ENCODE peak calls at places on chromosomes 13 and 19, in eight cellular contexts. T, G, Z, K, H, X, Q and I are unnamed samples.
A peak's percentile ranks its signal among the peaks of the same experiment; 100 is the strongest.

GRCh38 chr13:52850396-52851152 is 2.1 kb upstream of the PCDH8 start:
- DNase-seq in G (peak; percentile 78), Q (peak; percentile 85), Z (no peak), K (no peak), T (no peak), X (peak; percentile 44), H (peak; percentile 41), I (no peak)

GRCh38 chr13:48233097-48233885 is at the start of gene ITM2B:
- DNase-seq in Z (peak; percentile 41), K (peak; percentile 57), G (peak; percentile 90), X (peak; percentile 37), T (peak; percentile 54), Q (peak; percentile 72), H (peak; percentile 56), I (no peak)

GRCh38 chr19:10625003-10625761 is at the start of gene SLC44A2:
- DNase-seq in X (peak; percentile 20), K (no peak), G (peak; percentile 89), Q (peak; percentile 85), H (no peak), T (no peak), Z (no peak), I (no peak)

GRCh38 chr13:31982540-31982939 is 49.0 kb upstream of the FRY start:
- DNase-seq in Z (no peak), G (peak; percentile 89), Q (no peak), X (peak; percentile 83), H (no peak), T (no peak), K (no peak), I (no peak)

GRCh38 chr19:50705422-50706019 is 14.1 kb downstream of the SHANK1 start:
- DNase-seq in X (peak; percentile 52), K (no peak), H (no peak), T (no peak), G (no peak), Z (no peak), Q (no peak), I (no peak)

GRCh38 chr13:41145136-41145908 is 12.7 kb upstream of the KBTBD6 start:
- DNase-seq in K (no peak), G (no peak), Z (no peak), H (no peak), X (no peak), T (no peak), Q (no peak), I (no peak)

GRCh38 chr19:34504809-34505291 is 23.3 kb downstream of the WTIP start:
- DNase-seq in G (no peak), T (no peak), Q (no peak), Z (no peak), H (no peak), K (no peak), X (no peak), I (no peak)

GRCh38 chr13:64206430-64207225 is 2791.0 kb upstream of the PCDH20 start:
- DNase-seq in Q (no peak), X (no peak), T (no peak), H (no peak), K (no peak), Z (no peak), G (no peak), I (no peak)

GRCh38 chr19:35905178-35905727 is 2.8 kb downstream of the TYROBP start:
- DNase-seq in X (no peak), Q (no peak), K (no peak), T (no peak), H (no peak), G (no peak), Z (no peak), I (no peak)

GRCh38 chr19:12788682-12789097 is 2.6 kb upstream of the JUNB start:
- DNase-seq in Z (no peak), T (peak; percentile 51), X (no peak), Q (peak; percentile 67), K (no peak), G (peak; percentile 85), H (no peak), I (no peak)

GRCh38 chr13:111317042-111317550 is 3.3 kb upstream of the TEX29 start:
- DNase-seq in G (no peak), K (no peak), X (no peak), T (no peak), H (no peak), Q (no peak), Z (no peak), I (no peak)

GRCh38 chr19:35533201-35533821 is at the start of gene GAPDHS:
- DNase-seq in X (no peak), H (no peak), K (no peak), Z (no peak), G (no peak), T (no peak), Q (no peak), I (no peak)

GRCh38 chr19:49390978-49391304 is 2.9 kb downstream of the KASH5 start:
- DNase-seq in Z (no peak), K (no peak), H (no peak), X (no peak), G (no peak), Q (no peak), T (no peak), I (no peak)

GRCh38 chr19:52007436-52007804 is 591 bp downstream of the ZNF615 start:
- DNase-seq in T (no peak), X (no peak), Q (no peak), G (no peak), Z (no peak), K (no peak), H (no peak), I (no peak)

GRCh38 chr13:20843177-20843576 is 59.4 kb downstream of the XPO4 start:
- DNase-seq in G (no peak), T (no peak), K (no peak), Z (no peak), H (no peak), X (no peak), Q (no peak), I (no peak)

GRCh38 chr13:46210362-46211083 is 1.2 kb upstream of the LRRC63 start:
- DNase-seq in K (no peak), G (no peak), Z (no peak), T (no peak), Q (no peak), X (peak; percentile 32), H (no peak), I (no peak)

GRCh38 chr19:35585844-35586243 is at the start of gene PMIS2:
- DNase-seq in Q (no peak), K (no peak), G (no peak), H (peak; percentile 44), T (no peak), X (no peak), Z (no peak), I (no peak)

GRCh38 chr19:21084343-21084742 is 2.3 kb downstream of the ZNF714 start:
- DNase-seq in T (no peak), H (no peak), G (no peak), X (no peak), K (no peak), Q (no peak), Z (no peak), I (no peak)

GRCh38 chr19:41641879-41642485 is 15.1 kb upstream of the CEACAM4 start:
- DNase-seq in Z (peak; percentile 22), K (peak; percentile 67), X (peak; percentile 52), T (peak; percentile 43), G (peak; percentile 65), H (peak; percentile 54), Q (no peak), I (no peak)

GRCh38 chr19:6241680-6242079 is 38.1 kb downstream of the MLLT1 start:
- DNase-seq in G (peak; percentile 43), H (no peak), X (no peak), K (no peak), Z (no peak), T (no peak), Q (no peak), I (peak; percentile 20)

GRCh38 chr19:1267441-1268391 is 1.4 kb upstream of the CIRBP start:
- DNase-seq in X (no peak), G (peak; percentile 58), T (no peak), K (peak; percentile 45), Q (no peak), H (no peak), Z (no peak), I (no peak)

GRCh38 chr19:7870571-7871279 is 3.5 kb downstream of the PRR36 start:
- DNase-seq in Q (peak; percentile 64), T (no peak), G (no peak), K (peak; percentile 69), Z (no peak), X (peak; percentile 91), H (peak; percentile 68), I (no peak)

GRCh38 chr19:46715620-46716012 is 1.3 kb downstream of the PRKD2 start:
- DNase-seq in G (peak; percentile 32), X (no peak), Z (no peak), Q (no peak), T (no peak), K (no peak), H (no peak), I (no peak)